ENCODE peak calls at places on chromosomes 11 and 22, in eight cellular contexts. One of them, this sample, is unnamed.

GRCh38 chr11:50278756-50279155 is 246.1 kb downstream of the OR4C45 start:
- DNase-seq in GM23338: no peak
- DNase-seq in stimulated activated CD8-positive, alpha-beta memory T cell treated with anti-CD3 and anti-CD28 coated beads, Interleukin-15, amount 100 ng/mL, for 1 hour: no peak
- DNase-seq in ovary: no peak
- DNase-seq in sigmoid colon: no peak
- DNase-seq in M059J: no peak
- DNase-seq in posterior cingulate gyrus: no peak
- DNase-seq in fibroblast of mammary gland: no peak
- DNase-seq in this sample: no peak

GRCh38 chr11:35717043-35717442 is 54.5 kb downstream of the TRIM44 start:
- DNase-seq in posterior cingulate gyrus: no peak
- DNase-seq in sigmoid colon: no peak
- DNase-seq in M059J: no peak
- DNase-seq in ovary: no peak
- DNase-seq in GM23338: peak
- DNase-seq in fibroblast of mammary gland: no peak
- DNase-seq in stimulated activated CD8-positive, alpha-beta memory T cell treated with anti-CD3 and anti-CD28 coated beads, Interleukin-15, amount 100 ng/mL, for 1 hour: no peak
- DNase-seq in this sample: no peak

GRCh38 chr11:102115557-102115956 is 5.3 kb downstream of the YAP1 start:
- DNase-seq in M059J: peak
- DNase-seq in sigmoid colon: no peak
- DNase-seq in GM23338: peak
- DNase-seq in stimulated activated CD8-positive, alpha-beta memory T cell treated with anti-CD3 and anti-CD28 coated beads, Interleukin-15, amount 100 ng/mL, for 1 hour: no peak
- DNase-seq in fibroblast of mammary gland: peak
- DNase-seq in ovary: no peak
- DNase-seq in posterior cingulate gyrus: no peak
- DNase-seq in this sample: no peak

GRCh38 chr11:88231894-88232482 is 56.7 kb upstream of the RAB38 start:
- DNase-seq in sigmoid colon: no peak
- DNase-seq in ovary: no peak
- DNase-seq in GM23338: peak
- DNase-seq in fibroblast of mammary gland: peak
- DNase-seq in M059J: peak
- DNase-seq in posterior cingulate gyrus: no peak
- DNase-seq in stimulated activated CD8-positive, alpha-beta memory T cell treated with anti-CD3 and anti-CD28 coated beads, Interleukin-15, amount 100 ng/mL, for 1 hour: no peak
- DNase-seq in this sample: peak

GRCh38 chr11:92224394-92225205 is at the start of gene FAT3:
- DNase-seq in sigmoid colon: peak
- DNase-seq in stimulated activated CD8-positive, alpha-beta memory T cell treated with anti-CD3 and anti-CD28 coated beads, Interleukin-15, amount 100 ng/mL, for 1 hour: no peak
- DNase-seq in ovary: no peak
- DNase-seq in posterior cingulate gyrus: peak
- DNase-seq in GM23338: peak
- DNase-seq in M059J: peak
- DNase-seq in fibroblast of mammary gland: peak
- DNase-seq in this sample: no peak

GRCh38 chr22:38733329-38734202 is 22.2 kb downstream of the SUN2 start:
- DNase-seq in GM23338: peak
- DNase-seq in posterior cingulate gyrus: peak
- DNase-seq in M059J: no peak
- DNase-seq in stimulated activated CD8-positive, alpha-beta memory T cell treated with anti-CD3 and anti-CD28 coated beads, Interleukin-15, amount 100 ng/mL, for 1 hour: peak
- DNase-seq in sigmoid colon: peak
- DNase-seq in fibroblast of mammary gland: peak
- DNase-seq in ovary: peak
- DNase-seq in this sample: no peak

GRCh38 chr11:35265755-35266454 is 126.9 kb downstream of the CD44 start:
- DNase-seq in ovary: no peak
- DNase-seq in posterior cingulate gyrus: no peak
- DNase-seq in sigmoid colon: no peak
- DNase-seq in fibroblast of mammary gland: no peak
- DNase-seq in GM23338: no peak
- DNase-seq in stimulated activated CD8-positive, alpha-beta memory T cell treated with anti-CD3 and anti-CD28 coated beads, Interleukin-15, amount 100 ng/mL, for 1 hour: no peak
- DNase-seq in M059J: no peak
- DNase-seq in this sample: no peak

GRCh38 chr11:91998466-91998865 is 226.2 kb upstream of the FAT3 start:
- DNase-seq in ovary: no peak
- DNase-seq in posterior cingulate gyrus: no peak
- DNase-seq in stimulated activated CD8-positive, alpha-beta memory T cell treated with anti-CD3 and anti-CD28 coated beads, Interleukin-15, amount 100 ng/mL, for 1 hour: no peak
- DNase-seq in fibroblast of mammary gland: no peak
- DNase-seq in sigmoid colon: no peak
- DNase-seq in M059J: no peak
- DNase-seq in GM23338: no peak
- DNase-seq in this sample: no peak

GRCh38 chr22:33922268-33922667 is 2.0 kb upstream of the LARGE1 start:
- DNase-seq in posterior cingulate gyrus: peak
- DNase-seq in stimulated activated CD8-positive, alpha-beta memory T cell treated with anti-CD3 and anti-CD28 coated beads, Interleukin-15, amount 100 ng/mL, for 1 hour: no peak
- DNase-seq in ovary: peak
- DNase-seq in GM23338: peak
- DNase-seq in M059J: peak
- DNase-seq in fibroblast of mammary gland: peak
- DNase-seq in sigmoid colon: peak
- DNase-seq in this sample: no peak

GRCh38 chr11:18490319-18490718 is 34.7 kb downstream of the LDHAL6A start:
- DNase-seq in posterior cingulate gyrus: no peak
- DNase-seq in stimulated activated CD8-positive, alpha-beta memory T cell treated with anti-CD3 and anti-CD28 coated beads, Interleukin-15, amount 100 ng/mL, for 1 hour: no peak
- DNase-seq in sigmoid colon: no peak
- DNase-seq in ovary: no peak
- DNase-seq in M059J: no peak
- DNase-seq in fibroblast of mammary gland: peak
- DNase-seq in GM23338: no peak
- DNase-seq in this sample: no peak

GRCh38 chr11:74739546-74740270 is 8.5 kb upstream of the CHRDL2 start:
- DNase-seq in GM23338: peak
- DNase-seq in posterior cingulate gyrus: no peak
- DNase-seq in sigmoid colon: no peak
- DNase-seq in stimulated activated CD8-positive, alpha-beta memory T cell treated with anti-CD3 and anti-CD28 coated beads, Interleukin-15, amount 100 ng/mL, for 1 hour: no peak
- DNase-seq in fibroblast of mammary gland: peak
- DNase-seq in ovary: no peak
- DNase-seq in M059J: peak
- DNase-seq in this sample: no peak

GRCh38 chr22:37185646-37186227 is 2.3 kb downstream of the C1QTNF6 start:
- DNase-seq in stimulated activated CD8-positive, alpha-beta memory T cell treated with anti-CD3 and anti-CD28 coated beads, Interleukin-15, amount 100 ng/mL, for 1 hour: no peak
- DNase-seq in sigmoid colon: peak
- DNase-seq in fibroblast of mammary gland: no peak
- DNase-seq in ovary: no peak
- DNase-seq in GM23338: no peak
- DNase-seq in M059J: no peak
- DNase-seq in posterior cingulate gyrus: peak
- DNase-seq in this sample: no peak

GRCh38 chr11:126337121-126337471 is 18.4 kb upstream of the ST3GAL4 start:
- DNase-seq in M059J: no peak
- DNase-seq in ovary: no peak
- DNase-seq in posterior cingulate gyrus: no peak
- DNase-seq in sigmoid colon: no peak
- DNase-seq in fibroblast of mammary gland: no peak
- DNase-seq in stimulated activated CD8-positive, alpha-beta memory T cell treated with anti-CD3 and anti-CD28 coated beads, Interleukin-15, amount 100 ng/mL, for 1 hour: no peak
- DNase-seq in GM23338: no peak
- DNase-seq in this sample: no peak

GRCh38 chr11:48101958-48102357 is 114.7 kb upstream of the OR4B1 start:
- DNase-seq in sigmoid colon: no peak
- DNase-seq in posterior cingulate gyrus: peak
- DNase-seq in fibroblast of mammary gland: no peak
- DNase-seq in M059J: no peak
- DNase-seq in stimulated activated CD8-positive, alpha-beta memory T cell treated with anti-CD3 and anti-CD28 coated beads, Interleukin-15, amount 100 ng/mL, for 1 hour: no peak
- DNase-seq in GM23338: no peak
- DNase-seq in ovary: no peak
- DNase-seq in this sample: no peak

GRCh38 chr11:4658629-4659453 is 15.1 kb downstream of the OR51E1 start:
- DNase-seq in sigmoid colon: no peak
- DNase-seq in stimulated activated CD8-positive, alpha-beta memory T cell treated with anti-CD3 and anti-CD28 coated beads, Interleukin-15, amount 100 ng/mL, for 1 hour: no peak
- DNase-seq in posterior cingulate gyrus: no peak
- DNase-seq in fibroblast of mammary gland: no peak
- DNase-seq in M059J: no peak
- DNase-seq in GM23338: no peak
- DNase-seq in ovary: no peak
- DNase-seq in this sample: no peak

This sample was measured in non-pigmented ciliary epithelial cell.